ENCODE peak calls at places on chromosomes 11 and 22, in nine cellular contexts. K is heart left ventricle, L is esophagus squamous epithelium, R is GM23338, E is upper lobe of right lung, Q is H1, S is mammary epithelial cell, D is endothelial cell of umbilical vein, M is psoas muscle. N is an unnamed sample. For H3K4me1 and H3K36me3, the result is how much of the 10 kb centered on the place peaks cover.

GRCh38 chr22:17359501-17359900 is 9.8 kb upstream of the CECR2 start:
- DNase-seq in M (no peak), E (no peak), D (no peak), L (no peak), S (no peak), Q (no peak), R (no peak), K (no peak), N (no peak)

GRCh38 chr11:102111787-102112653 is 1.8 kb downstream of the YAP1 start:
- DNase-seq in L (no peak), Q (no peak), E (no peak), K (peak), M (no peak), D (peak), S (peak), R (no peak), N (no peak)

GRCh38 chr11:1086171-1087102 is 11.8 kb downstream of the MUC2 start:
- DNase-seq in S (no peak), R (no peak), D (no peak), K (peak), M (peak), L (no peak), Q (no peak), E (peak), N (peak)

GRCh38 chr11:8832571-8833260 is 78.3 kb upstream of the AKIP1 start:
- DNase-seq in Q (no peak), D (no peak), L (no peak), R (peak), K (no peak), M (no peak), E (peak), S (peak), N (peak)

GRCh38 chr22:30290679-30291333 is 1.5 kb upstream of the CASTOR1 start:
- DNase-seq in M (peak), Q (no peak), R (peak), S (peak), D (peak), E (peak), K (peak), L (no peak), N (peak)

GRCh38 chr11:11533057-11533456 is 88.7 kb downstream of the GALNT18 start:
- DNase-seq in S (no peak), E (no peak), R (no peak), M (no peak), D (no peak), L (no peak), Q (no peak), K (no peak), N (no peak)

GRCh38 chr22:30806391-30806861 is 111.8 kb downstream of the OSBP2 start:
- DNase-seq in K (no peak), M (no peak), L (no peak), R (peak), S (peak), E (no peak), D (peak), Q (peak), N (no peak)

GRCh38 chr11:86577663-86578636 is 94.5 kb downstream of the ME3 start:
- DNase-seq in E (no peak), R (no peak), L (no peak), S (peak), K (peak), D (peak), M (peak), Q (no peak), N (peak)

GRCh38 chr11:64036081-64037026 is 623 bp downstream of the FLRT1 start:
- DNase-seq in M (peak), R (peak), Q (no peak), S (peak), D (no peak), L (no peak), K (peak), E (no peak), N (no peak)

DNA sequence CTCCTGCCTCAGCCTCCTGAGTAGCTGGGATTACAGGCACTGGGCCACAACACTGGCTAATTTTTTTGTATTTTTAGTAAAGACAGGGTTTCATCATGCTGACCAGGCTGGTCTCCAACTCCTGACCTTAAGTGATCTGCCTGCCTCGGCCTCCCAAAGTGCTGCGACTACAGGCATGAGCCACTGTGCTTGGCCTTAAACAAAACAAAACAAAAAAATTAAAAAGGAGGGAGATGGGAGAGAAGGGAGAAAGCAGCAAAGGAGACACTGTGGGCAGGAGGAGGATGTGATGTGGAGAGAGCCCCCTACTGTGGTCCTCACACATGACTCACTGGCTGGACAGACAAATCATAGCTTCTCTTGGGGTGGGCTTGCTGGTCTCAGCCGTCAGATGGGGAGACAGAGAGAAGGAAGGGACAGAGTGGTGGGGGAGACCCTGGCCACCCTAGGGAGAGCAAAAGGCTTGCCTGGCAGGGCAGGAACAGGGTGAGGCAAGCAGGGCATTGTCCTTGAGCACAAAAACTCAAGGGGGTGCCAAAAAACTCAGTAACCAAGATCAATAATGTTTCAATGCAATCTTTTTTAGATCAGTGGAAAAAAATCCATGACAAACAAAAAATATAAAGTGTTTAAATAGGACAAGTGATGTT is 31.6 kb downstream of the TPST2 start:
- DNase-seq in E (no peak), L (no peak), R (no peak), S (no peak), K (no peak), Q (no peak), M (no peak), D (no peak), N (no peak)
- TF ChIP-seq CTCF in E (no peak), L (no peak), R (no peak), S (no peak), K (no peak), Q (no peak), M (no peak), D (no peak), N (no peak)

GRCh38 chr22:35406443-35406842 is 6.5 kb downstream of the MCM5 start:
- DNase-seq in Q (no peak), K (no peak), S (no peak), R (no peak), D (no peak), E (no peak), M (no peak), L (no peak), N (no peak)
- H3K4me1 ChIP-seq in Q (under half), K (under half), S (under half), R (under half), D (under half), E (under half), M (under half), L (under half), N (under half)

DNA sequence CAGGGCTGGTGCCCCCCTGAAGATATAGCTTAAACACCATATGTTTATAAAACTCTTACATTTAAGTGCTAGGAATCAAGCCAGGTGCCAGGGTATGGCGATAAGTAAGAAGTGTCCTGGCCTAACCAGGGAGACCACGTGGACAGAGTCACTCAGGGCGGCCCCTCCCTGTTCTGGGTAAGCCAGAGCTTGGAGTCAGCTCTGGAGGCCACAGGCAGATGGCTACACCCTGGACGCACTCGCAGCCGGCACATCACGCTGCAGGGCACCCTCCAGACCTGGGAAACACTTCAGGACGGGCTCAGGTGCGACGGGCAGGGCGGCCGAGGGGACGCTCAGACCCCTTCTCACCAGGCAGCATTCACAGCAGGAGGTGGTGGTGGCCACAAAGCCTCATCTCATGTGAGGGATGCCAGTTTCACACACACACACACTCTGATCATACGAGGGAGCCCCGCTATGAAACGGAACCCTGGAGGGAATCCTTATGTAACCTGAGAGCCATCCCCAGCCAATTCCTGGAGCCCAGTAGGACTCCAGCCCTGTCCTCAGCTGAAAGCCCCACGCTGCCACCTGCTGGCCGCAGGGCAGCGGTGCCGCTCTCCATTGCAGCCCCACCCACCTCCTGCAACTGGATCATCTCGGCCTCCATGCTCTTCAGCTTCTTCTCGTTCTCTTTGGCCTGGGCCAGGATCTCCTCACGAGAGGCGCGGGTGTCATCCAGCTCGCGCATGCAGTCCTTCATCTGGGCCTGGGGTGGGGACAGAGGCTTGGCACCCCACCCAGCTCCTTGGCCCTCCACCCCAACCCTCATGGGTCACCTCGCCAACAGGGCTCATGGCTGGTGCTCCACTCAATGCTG is 33.4 kb downstream of the APOL1 start:
- DNase-seq in S (peak), D (peak), K (peak), E (peak), R (peak), M (peak), Q (peak), L (no peak), N (peak)
- H3K36me3 ChIP-seq in S (half or more), D (half or more), K (half or more), E (half or more), R (half or more), M (half or more), Q (half or more), L (half or more), N (half or more)

GRCh38 chr11:44804449-44805151 is 77.8 kb downstream of the TSPAN18 start:
- DNase-seq in R (no peak), L (no peak), S (no peak), K (no peak), Q (no peak), E (peak), M (no peak), D (no peak), N (no peak)
- TF ChIP-seq CTCF in R (no peak), L (no peak), S (no peak), K (no peak), Q (no peak), E (no peak), M (no peak), D (no peak), N (no peak)

N was measured in lower lobe of right lung.